ENCODE peak calls at places on chromosomes 16 and 17, in seven cellular contexts. E is CD4-positive, alpha-beta T cell; Y is non-pigmented ciliary epithelial cell; I is neural progenitor cell; H is NCI-H1105 treated with DMSO at 0.1 percent for 48 hours; G is kidney epithelial cell; Q is pons. N is an unnamed sample.

GRCh38 chr16:57497121-57497520 is 10.8 kb upstream of the DOK4 start:
- DNase-seq in G (no peak), Y (no peak), E (no peak), I (no peak), Q (no peak), H (no peak), N (no peak)

GRCh38 chr17:17022011-17022800 is 20.1 kb upstream of the MPRIP start:
- DNase-seq in E (no peak), I (no peak), Q (no peak), Y (no peak), H (no peak), G (no peak), N (no peak)

GRCh38 chr16:83806721-83807120 is 1.1 kb upstream of the HSBP1 start:
- DNase-seq in G (no peak), I (no peak), H (no peak), Q (no peak), Y (no peak), E (no peak), N (no peak)

GRCh38 chr16:23296994-23297393 is 5.1 kb upstream of the SCNN1B start:
- DNase-seq in H (no peak), Q (no peak), G (no peak), E (no peak), I (peak), Y (no peak), N (no peak)

GRCh38 chr17:32792207-32792606 is 84.7 kb downstream of the MYO1D start:
- DNase-seq in Y (no peak), G (no peak), Q (no peak), I (no peak), E (no peak), H (no peak), N (no peak)

GRCh38 chr16:53580038-53580802 is 77.2 kb upstream of the AKTIP start:
- DNase-seq in H (no peak), I (no peak), Y (no peak), Q (no peak), E (no peak), G (no peak), N (no peak)

GRCh38 chr17:68085751-68086445 is 50.4 kb downstream of the KPNA2 start:
- DNase-seq in I (peak), E (no peak), Q (peak), Y (no peak), G (no peak), H (no peak), N (no peak)

GRCh38 chr17:7885357-7886226 is 3.0 kb upstream of the CHD3 start:
- DNase-seq in Y (no peak), Q (peak), I (peak), G (no peak), E (peak), H (peak), N (no peak)

GRCh38 chr16:11557811-11558210 is 28.9 kb downstream of the LITAF start:
- DNase-seq in Q (peak), Y (no peak), H (no peak), G (no peak), I (no peak), E (no peak), N (no peak)

GRCh38 chr17:40980594-40980993 is 3.5 kb downstream of the KRT40 start:
- DNase-seq in H (no peak), E (no peak), I (no peak), Y (no peak), Q (peak), G (no peak), N (no peak)

GRCh38 chr16:50252874-50253510 is 13.4 kb upstream of the ADCY7 start:
- DNase-seq in Q (no peak), Y (no peak), H (no peak), G (no peak), E (no peak), I (no peak), N (no peak)

GRCh38 chr17:81660441-81660840 is 4.1 kb upstream of the PDE6G start:
- DNase-seq in H (no peak), G (no peak), Y (no peak), I (no peak), E (no peak), Q (no peak), N (no peak)

GRCh38 chr17:17401271-17401781 is 75.5 kb upstream of the MED9 start:
- DNase-seq in H (no peak), Q (peak), E (no peak), I (peak), G (no peak), Y (no peak), N (no peak)

GRCh38 chr17:63439682-63440081 is 6.4 kb downstream of the CYB561 start:
- DNase-seq in H (no peak), Q (peak), Y (peak), E (no peak), I (no peak), G (no peak), N (peak)

GRCh38 chr16:30114411-30114810 is 1.1 kb upstream of the GDPD3 start:
- DNase-seq in I (no peak), H (no peak), G (no peak), Q (no peak), E (no peak), Y (no peak), N (no peak)

GRCh38 chr17:57985675-57985974 is 2.4 kb downstream of the VEZF1 start:
- DNase-seq in G (no peak), H (no peak), Y (no peak), E (no peak), I (no peak), Q (no peak), N (no peak)

GRCh38 chr17:17778308-17779014 is 58.3 kb downstream of the SREBF1 start:
- DNase-seq in G (no peak), H (no peak), Y (no peak), I (no peak), Q (peak), E (no peak), N (no peak)

N was measured in naive thymus-derived CD8-positive, alpha-beta T cell.